ENCODE peak calls at places on chromosomes 2 and 18, in four cellular contexts. M is iPS-NIHi11, C is fibroblast of villous mesenchyme, W is pancreas. D is an unnamed sample.

GRCh38 chr2:1833726-1834125 is 89.4 kb upstream of the PXDN start:
- DNase-seq in M (no peak), C (no peak), W (no peak), D (no peak)

GRCh38 chr2:119208791-119209203 is 14.8 kb upstream of the STEAP3 start:
- DNase-seq in W (no peak), M (no peak), C (no peak), D (no peak)

GRCh38 chr2:165371356-165371755 is 98.1 kb upstream of the CSRNP3 start:
- DNase-seq in C (no peak), W (no peak), M (no peak), D (no peak)

GRCh38 chr2:9535177-9535576 is 20.5 kb downstream of the ADAM17 start:
- DNase-seq in C (no peak), W (no peak), M (no peak), D (no peak)

GRCh38 chr2:220228310-220229006 is 601.0 kb downstream of the SLC4A3 start:
- DNase-seq in M (peak), C (peak), W (no peak), D (no peak)

GRCh38 chr18:29003194-29003593 is 826.3 kb upstream of the CDH2 start:
- DNase-seq in M (no peak), C (no peak), W (no peak), D (no peak)

GRCh38 chr2:64839844-64840243 is 149.4 kb upstream of the SLC1A4 start:
- DNase-seq in C (no peak), M (no peak), W (no peak), D (no peak)

GRCh38 chr2:16972276-16972675 is 306.6 kb upstream of the CYRIA start:
- DNase-seq in W (no peak), C (no peak), M (no peak), D (no peak)

GRCh38 chr18:3704556-3705162 is 254.7 kb downstream of the TGIF1 start:
- DNase-seq in M (no peak), W (no peak), C (no peak), D (no peak)

GRCh38 chr2:6545336-6545735 is 320.4 kb downstream of the CMPK2 start:
- DNase-seq in M (no peak), W (no peak), C (no peak), D (no peak)

GRCh38 chr18:51028201-51028805 is 1.7 kb upstream of the SMAD4 start:
- DNase-seq in M (no peak), C (no peak), W (no peak), D (no peak)